ENCODE peak calls at places on chromosomes 12 and 14, in eight cellular contexts. G is activated CD4-positive, alpha-beta T cell treated with anti-CD3 and anti-CD28 coated beads, Interleukin-2, amount 50 U/mL, for 1 hour; Q is OCI-M1; T is NCI-H345; D is astrocyte of the cerebellum; L is H4; R is left lung; H is hepatic stellate cell. F is an unnamed sample.

GRCh38 chr14:54350196-54350595 is 46.6 kb upstream of the CDKN3 start:
- DNase-seq in G (no peak), Q (no peak), T (no peak), D (no peak), L (no peak), R (no peak), H (no peak), F (no peak)

GRCh38 chr14:62099091-62099490 is 336.9 kb downstream of the SNAPC1 start:
- DNase-seq in G (no peak), Q (no peak), T (no peak), D (no peak), L (no peak), R (no peak), H (no peak), F (no peak)

GRCh38 chr12:123062682-123063426 is 82.4 kb downstream of the ARL6IP4 start:
- DNase-seq in G (no peak), Q (no peak), T (no peak), D (no peak), L (peak), R (peak), H (peak), F (no peak)

GRCh38 chr14:69579476-69579875 is 4.8 kb upstream of the CCDC177 start:
- DNase-seq in G (no peak), Q (no peak), T (no peak), D (no peak), L (no peak), R (no peak), H (no peak), F (no peak)

GRCh38 chr14:35362441-35362840 is 42.1 kb downstream of the NFKBIA start:
- DNase-seq in G (no peak), Q (no peak), T (no peak), D (no peak), L (no peak), R (no peak), H (no peak), F (no peak)

GRCh38 chr14:82854131-82854530 is 1320.5 kb upstream of the SEL1L start:
- DNase-seq in G (no peak), Q (no peak), T (no peak), D (no peak), L (no peak), R (no peak), H (no peak), F (no peak)

GRCh38 chr14:68245146-68246073 is 425.8 kb downstream of the RAD51B start:
- DNase-seq in G (no peak), Q (peak), T (no peak), D (no peak), L (peak), R (no peak), H (no peak), F (no peak)

GRCh38 chr12:87305481-87305880 is 723.7 kb downstream of the C12orf50 start:
- DNase-seq in G (no peak), Q (no peak), T (no peak), D (no peak), L (no peak), R (no peak), H (no peak), F (no peak)

GRCh38 chr14:94615823-94616570 is 3.8 kb downstream of the SERPINA3 start:
- DNase-seq in G (no peak), Q (no peak), T (no peak), D (no peak), L (no peak), R (no peak), H (no peak), F (no peak)